ENCODE peak calls at places on chromosomes 1 and 21, in six cellular contexts. C is K562, F is H1, R is HepG2, B is SK-N-SH, Z is GM12878. M is an unnamed sample.
A peak's percentile ranks its signal among the peaks of the same experiment; 100 is the strongest.

GRCh38 chr1:201076036-201076435 is 36.2 kb downstream of the CACNA1S start:
- DNase-seq in C (no peak), F (no peak), R (no peak), B (no peak), Z (no peak), M (no peak)

GRCh38 chr1:96374076-96374762 is 347.4 kb upstream of the PTBP2 start:
- DNase-seq in C (no peak), F (no peak), R (no peak), B (no peak), Z (no peak), M (no peak)

GRCh38 chr1:246037832-246038231 is 469.2 kb downstream of the SMYD3 start:
- DNase-seq in C (no peak), F (no peak), R (no peak), B (no peak), Z (no peak), M (no peak)

GRCh38 chr1:200038987-200039848 is 11.7 kb downstream of the NR5A2 start:
- DNase-seq in C (no peak), F (no peak), R (no peak), B (peak; percentile 76), Z (no peak), M (peak; percentile 29)

GRCh38 chr21:41901782-41902181 is 22.6 kb upstream of the PRDM15 start:
- DNase-seq in C (no peak), F (no peak), R (no peak), B (no peak), Z (no peak), M (no peak)

GRCh38 chr1:50228871-50229384 is 120.2 kb downstream of the ELAVL4 start:
- DNase-seq in C (no peak), F (no peak), R (no peak), B (no peak), Z (no peak), M (no peak)

GRCh38 chr1:151681921-151682320 is 34.7 kb downstream of the CELF3 start:
- DNase-seq in C (no peak), F (no peak), R (no peak), B (no peak), Z (no peak), M (no peak)

GRCh38 chr1:29322861-29323585 is 86.7 kb downstream of the PTPRU start:
- DNase-seq in C (no peak), F (no peak), R (no peak), B (no peak), Z (no peak), M (no peak)

GRCh38 chr1:4963251-4963650 is 308.8 kb downstream of the AJAP1 start:
- DNase-seq in C (no peak), F (no peak), R (no peak), B (no peak), Z (no peak), M (no peak)

GRCh38 chr1:91842056-91842455 is 43.9 kb downstream of the TGFBR3 start:
- DNase-seq in C (no peak), F (no peak), R (no peak), B (no peak), Z (no peak), M (no peak)

GRCh38 chr1:10031461-10031860 is 1.3 kb upstream of the UBE4B start:
- DNase-seq in C (no peak), F (no peak), R (no peak), B (no peak), Z (no peak), M (no peak)

GRCh38 chr1:54137532-54138061 is 15.2 kb downstream of the CDCP2 start:
- DNase-seq in C (no peak), F (no peak), R (no peak), B (peak; percentile 65), Z (no peak), M (no peak)

DNA sequence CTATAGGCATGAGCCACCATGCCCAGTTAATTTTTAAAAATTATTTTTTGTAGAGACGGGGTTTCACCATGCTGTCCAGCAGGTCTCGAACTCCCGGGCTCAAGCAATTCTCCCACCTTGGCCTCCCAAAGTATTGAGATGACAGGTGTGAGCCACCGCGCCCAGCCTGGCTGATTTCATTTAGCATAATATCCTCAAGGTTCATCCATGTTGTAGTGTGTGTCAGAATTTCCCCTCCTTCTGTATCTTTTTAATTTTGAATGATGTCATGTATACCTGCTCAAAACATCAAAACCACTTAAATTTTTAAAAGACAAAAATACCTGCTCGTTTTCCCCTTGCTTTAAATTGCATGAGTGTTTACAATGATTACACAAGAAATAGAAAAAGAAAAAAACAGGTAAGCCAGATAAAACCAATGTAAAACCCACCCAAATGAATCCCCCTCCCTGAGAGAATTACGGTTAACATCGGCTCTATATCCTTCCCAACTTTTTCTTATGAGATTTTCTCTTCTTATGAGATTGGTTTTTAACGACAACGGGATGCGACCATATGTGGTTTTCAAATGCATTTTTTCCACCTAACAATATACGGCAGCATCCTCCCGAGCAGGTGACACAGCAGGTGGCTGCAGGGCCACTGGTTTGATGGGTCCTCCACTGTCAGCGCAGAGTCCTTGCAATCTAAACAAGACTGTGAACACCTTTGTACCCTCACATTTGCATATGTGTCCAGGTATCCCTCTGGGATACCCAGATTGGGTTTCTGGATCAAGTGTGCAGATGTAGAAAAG is 22.1 kb downstream of the IFFO2 start:
- DNase-seq in C (no peak), F (no peak), R (no peak), B (no peak), Z (no peak), M (no peak)
- TF ChIP-seq GABPA in C (no peak), F (no peak), R (no peak), B (no peak), Z (no peak), M (no peak)

GRCh38 chr1:158836038-158836437 is 4.9 kb downstream of the MNDA start:
- DNase-seq in C (no peak), F (no peak), R (no peak), B (no peak), Z (no peak), M (no peak)

GRCh38 chr1:158833269-158833668 is 2.1 kb downstream of the MNDA start:
- DNase-seq in C (no peak), F (no peak), R (no peak), B (no peak), Z (no peak), M (peak; percentile 72)

GRCh38 chr1:158838660-158839059 is 7.5 kb downstream of the MNDA start:
- DNase-seq in C (no peak), F (no peak), R (no peak), B (no peak), Z (no peak), M (no peak)
- TF ChIP-seq GABPA in C (no peak), F (no peak), R (no peak), B (no peak), Z (no peak), M (no peak)

GRCh38 chr1:17875882-17876280 is 120.7 kb downstream of the ACTL8 start:
- DNase-seq in C (no peak), F (no peak), R (no peak), B (no peak), Z (no peak), M (no peak)

GRCh38 chr1:17874231-17874630 is 119.1 kb downstream of the ACTL8 start:
- DNase-seq in C (no peak), F (no peak), R (no peak), B (no peak), Z (no peak), M (no peak)

GRCh38 chr1:17875171-17875881 is 120.2 kb downstream of the ACTL8 start:
- DNase-seq in C (no peak), F (no peak), R (no peak), B (no peak), Z (no peak), M (no peak)

GRCh38 chr1:17873007-17873675 is 118.0 kb downstream of the ACTL8 start:
- DNase-seq in C (no peak), F (no peak), R (no peak), B (no peak), Z (no peak), M (no peak)

GRCh38 chr1:17874665-17875064 is 119.5 kb downstream of the ACTL8 start:
- DNase-seq in C (no peak), F (no peak), R (no peak), B (no peak), Z (no peak), M (no peak)
- TF ChIP-seq GABPA in C (no peak), F (no peak), R (no peak), B (no peak), Z (no peak), M (no peak)

DNA sequence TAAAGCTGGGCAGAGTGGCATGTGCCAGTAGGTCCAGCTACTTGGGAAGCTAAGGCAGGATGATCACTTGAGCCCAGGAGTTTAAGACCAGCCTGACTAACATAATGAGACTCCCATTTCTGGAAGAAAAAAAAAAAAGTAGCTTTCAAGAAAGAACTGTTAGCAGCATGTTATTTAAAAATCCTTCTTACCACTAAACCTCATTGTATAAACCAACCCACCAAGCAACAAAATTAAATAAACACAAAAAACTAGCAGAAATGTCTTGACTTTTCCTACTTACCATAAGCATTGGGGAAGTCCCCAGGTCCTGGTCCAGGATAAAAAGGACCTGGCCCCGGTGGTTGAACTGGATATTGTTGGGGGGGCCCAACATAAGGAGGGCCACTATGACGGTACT is 192.9 kb upstream of the HP1BP3 start:
- DNase-seq in C (no peak), F (no peak), R (no peak), B (no peak), Z (no peak), M (no peak)
- TF ChIP-seq GABPA in C (no peak), F (no peak), R (no peak), B (no peak), Z (no peak), M (no peak)

GRCh38 chr1:111234866-111235265 is 7.4 kb downstream of the CHI3L2 start:
- DNase-seq in C (no peak), F (no peak), R (no peak), B (no peak), Z (no peak), M (no peak)

GRCh38 chr1:111232134-111232533 is 4.6 kb downstream of the CHI3L2 start:
- DNase-seq in C (no peak), F (no peak), R (no peak), B (no peak), Z (no peak), M (no peak)

GRCh38 chr1:111236806-111237205 is 9.3 kb downstream of the CHI3L2 start:
- DNase-seq in C (no peak), F (no peak), R (no peak), B (no peak), Z (no peak), M (no peak)

GRCh38 chr1:111236379-111236778 is 8.9 kb downstream of the CHI3L2 start:
- DNase-seq in C (no peak), F (no peak), R (peak; percentile 27), B (no peak), Z (no peak), M (no peak)

GRCh38 chr1:111234258-111234657 is 6.7 kb downstream of the CHI3L2 start:
- DNase-seq in C (no peak), F (no peak), R (no peak), B (no peak), Z (no peak), M (no peak)
- TF ChIP-seq GABPA in C (no peak), F (no peak), R (no peak), B (no peak), Z (no peak), M (no peak)

M was measured in HL-60.